ENCODE peak calls at places on chromosomes 4 and X, in nine cellular contexts. Y, G, T, R, X, K, U, S and C are unnamed samples.

GRCh38 chrX:41723821-41724220 is at the start of gene GPR82:
- DNase-seq in K (no peak), R (no peak), T (no peak), X (no peak), G (no peak), S (no peak), U (no peak), Y (no peak), C (no peak)

GRCh38 chrX:13168276-13168675 is 123.9 kb upstream of the FAM9C start:
- DNase-seq in K (no peak), Y (no peak), U (no peak), X (no peak), S (no peak), G (no peak), R (no peak), T (no peak), C (no peak)

GRCh38 chr4:98556451-98556850 is 102.0 kb downstream of the TSPAN5 start:
- DNase-seq in Y (no peak), T (no peak), S (no peak), X (peak), U (no peak), R (no peak), G (no peak), K (no peak), C (no peak)

GRCh38 chr4:175215657-175216056 is 297.5 kb downstream of the ADAM29 start:
- DNase-seq in R (no peak), K (no peak), Y (no peak), T (no peak), S (no peak), X (no peak), G (no peak), U (no peak), C (no peak)

GRCh38 chr4:22237155-22237751 is 278.6 kb downstream of the ADGRA3 start:
- DNase-seq in U (peak), Y (no peak), S (no peak), G (no peak), X (no peak), R (no peak), T (no peak), K (peak), C (no peak)

GRCh38 chr4:8147231-8147970 is 11.2 kb downstream of the ABLIM2 start:
- DNase-seq in K (no peak), S (no peak), R (no peak), G (no peak), U (no peak), T (no peak), X (no peak), Y (no peak), C (no peak)

GRCh38 chr4:187608001-187608421 is 387.6 kb upstream of the ZFP42 start:
- DNase-seq in S (no peak), K (no peak), T (no peak), G (peak), Y (no peak), X (no peak), R (no peak), U (no peak), C (no peak)

GRCh38 chr4:37682701-37683401 is 3.3 kb downstream of the RELL1 start:
- DNase-seq in R (no peak), K (no peak), X (no peak), Y (no peak), S (no peak), U (no peak), T (no peak), G (no peak), C (no peak)

GRCh38 chr4:65635051-65635821 is 35.1 kb downstream of the EPHA5 start:
- DNase-seq in T (no peak), K (no peak), S (no peak), G (no peak), Y (no peak), R (no peak), X (no peak), U (no peak), C (no peak)

GRCh38 chr4:156946508-156947197 is 24.9 kb downstream of the PDGFC start:
- DNase-seq in K (no peak), Y (peak), S (no peak), R (peak), U (no peak), G (peak), T (no peak), X (peak), C (peak)

GRCh38 chr4:144507309-144508101 is 138.5 kb upstream of the HHIP start:
- DNase-seq in S (no peak), K (no peak), U (no peak), T (no peak), G (no peak), Y (no peak), R (no peak), X (no peak), C (no peak)

GRCh38 chrX:125005863-125006262 is 313.8 kb upstream of the TEX13C start:
- DNase-seq in S (no peak), U (no peak), G (no peak), T (no peak), X (no peak), K (no peak), Y (no peak), R (no peak), C (no peak)

GRCh38 chrX:65516756-65517155 is 17.8 kb downstream of the LAS1L start:
- DNase-seq in G (peak), R (no peak), U (no peak), S (no peak), T (no peak), X (no peak), K (no peak), Y (no peak), C (no peak)

GRCh38 chr4:154551872-154552686 is 1.9 kb upstream of the PLRG1 start:
- DNase-seq in K (peak), X (peak), G (peak), U (peak), Y (peak), T (peak), R (peak), S (peak), C (peak)

GRCh38 chrX:43718956-43719355 is 62.9 kb downstream of the MAOA start:
- DNase-seq in R (no peak), T (no peak), G (no peak), X (no peak), U (no peak), Y (no peak), K (no peak), S (no peak), C (no peak)

GRCh38 chr4:40046311-40046980 is 10.2 kb upstream of the N4BP2 start:
- DNase-seq in R (no peak), T (no peak), S (no peak), Y (peak), K (no peak), G (peak), U (peak), X (peak), C (no peak)